ENCODE peak calls at places on chromosomes 1 and 21, in seven cellular contexts. E is transverse colon, U is sigmoid colon, R is prostate gland, X is spleen, W is GM23338, C is stomach. L is an unnamed sample.

GRCh38 chr1:196897158-196897828 is 9.4 kb downstream of the CFHR4 start:
- DNase-seq in U (no peak), C (no peak), W (peak; percentile 74), R (no peak), E (no peak), X (no peak), L (no peak)

GRCh38 chr1:207745285-207745684 is 6.6 kb upstream of the CD46 start:
- DNase-seq in E (no peak), C (no peak), X (no peak), W (no peak), R (no peak), U (no peak), L (no peak)

GRCh38 chr1:10065344-10065685 is 32.6 kb downstream of the UBE4B start:
- DNase-seq in W (peak; percentile 44), R (no peak), E (no peak), X (no peak), U (no peak), C (no peak), L (no peak)

GRCh38 chr1:147076442-147076841 is 95.8 kb downstream of the PRKAB2 start:
- DNase-seq in X (no peak), W (no peak), E (no peak), C (no peak), U (no peak), R (no peak), L (no peak)

GRCh38 chr1:151822404-151822803 is 9.2 kb downstream of the RORC start:
- DNase-seq in R (no peak), E (no peak), C (no peak), X (no peak), U (no peak), W (no peak), L (no peak)

GRCh38 chr1:77282866-77283539 is 1.2 kb downstream of the AK5 start:
- DNase-seq in W (peak; percentile 85), U (no peak), R (no peak), X (peak; percentile 63), C (no peak), E (no peak), L (no peak)

GRCh38 chr1:161298116-161298515 is 11.7 kb downstream of the MPZ start:
- DNase-seq in X (no peak), E (no peak), U (no peak), C (no peak), R (no peak), W (no peak), L (no peak)

GRCh38 chr1:63892632-63893395 is 119.0 kb downstream of the ROR1 start:
- DNase-seq in U (peak; percentile 81), C (no peak), E (peak; percentile 26), X (peak; percentile 80), W (no peak), R (no peak), L (no peak)

GRCh38 chr1:190511554-190511953 is 33.9 kb upstream of the BRINP3 start:
- DNase-seq in U (no peak), C (no peak), R (no peak), W (no peak), X (no peak), E (no peak), L (no peak)

GRCh38 chr1:167447521-167448136 is 70.7 kb downstream of the CD247 start:
- DNase-seq in U (no peak), W (peak; percentile 28), C (peak; percentile 64), R (no peak), E (peak; percentile 64), X (peak; percentile 87), L (no peak)

GRCh38 chr21:45169001-45169400 is 94.6 kb downstream of the ADARB1 start:
- DNase-seq in X (no peak), W (no peak), U (peak; percentile 57), R (no peak), C (no peak), E (no peak), L (no peak)

GRCh38 chr1:117573386-117574040 is 32.3 kb upstream of the TENT5C start:
- DNase-seq in X (no peak), C (no peak), E (peak; percentile 8), R (no peak), U (no peak), W (no peak), L (no peak)

GRCh38 chr1:50959303-50959912 is 659 bp downstream of the FAF1 start:
- DNase-seq in R (peak; percentile 24), W (peak; percentile 49), X (no peak), C (no peak), U (peak; percentile 72), E (peak; percentile 35), L (no peak)

GRCh38 chr1:114235956-114236355 is 82.3 kb upstream of the SYT6 start:
- DNase-seq in E (peak; percentile 40), W (no peak), U (no peak), R (peak; percentile 21), X (no peak), C (no peak), L (peak; percentile 74)

GRCh38 chr1:3352952-3353331 is 101.5 kb upstream of the ARHGEF16 start:
- DNase-seq in E (peak; percentile 64), X (peak; percentile 81), U (peak; percentile 85), C (no peak), W (no peak), R (no peak), L (no peak)

DNA sequence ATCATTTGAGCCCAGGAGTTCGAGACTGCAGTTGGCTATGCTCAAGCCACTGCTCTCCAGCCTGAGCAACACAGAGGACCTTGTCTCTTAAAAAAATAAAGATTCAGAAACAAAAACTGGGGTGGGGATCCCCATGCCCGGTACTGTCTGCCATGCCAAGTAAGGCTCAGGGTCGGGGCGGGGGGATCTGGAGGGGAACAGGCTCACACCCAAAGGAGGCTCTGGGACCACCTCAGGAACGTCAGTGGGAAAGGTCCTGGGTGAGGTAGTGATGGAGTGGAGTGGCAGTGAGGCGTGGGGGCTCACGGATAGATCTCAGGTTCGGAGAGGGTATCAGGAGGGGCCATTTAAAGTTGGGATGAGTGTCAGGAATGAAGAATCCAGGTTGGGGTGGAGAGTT is 765 bp upstream of the S100A4 start:
- DNase-seq in U (no peak), E (no peak), W (no peak), R (no peak), X (peak; percentile 67), C (no peak), L (peak; percentile 94)
- H3K4me1 ChIP-seq in U (peaks cover 79% of the 10 kb centered on the region), E (peaks cover 61% of the 10 kb centered on the region), W (peaks cover 18% of the 10 kb centered on the region), R (no peaks in the 10 kb centered on the region), X (peaks cover 100% of the 10 kb centered on the region), C (peaks cover 73% of the 10 kb centered on the region), L (peaks cover 99% of the 10 kb centered on the region)

GRCh38 chr1:230867903-230868735 is at the start of gene C1orf198:
- DNase-seq in C (peak; percentile 78), W (peak; percentile 72), X (peak; percentile 93), R (peak; percentile 78), U (peak; percentile 82), E (peak; percentile 81), L (no peak)

GRCh38 chr1:230867119-230867902 is 1.0 kb downstream of the C1orf198 start:
- DNase-seq in X (no peak), W (no peak), R (no peak), C (no peak), E (no peak), U (no peak), L (no peak)

GRCh38 chr1:230864441-230864840 is 3.9 kb downstream of the C1orf198 start:
- DNase-seq in W (no peak), U (no peak), E (no peak), R (no peak), C (no peak), X (peak; percentile 20), L (no peak)

GRCh38 chr1:230865062-230865817 is 3.1 kb downstream of the C1orf198 start:
- DNase-seq in C (no peak), E (no peak), W (no peak), U (no peak), R (no peak), X (peak; percentile 37), L (no peak)

DNA sequence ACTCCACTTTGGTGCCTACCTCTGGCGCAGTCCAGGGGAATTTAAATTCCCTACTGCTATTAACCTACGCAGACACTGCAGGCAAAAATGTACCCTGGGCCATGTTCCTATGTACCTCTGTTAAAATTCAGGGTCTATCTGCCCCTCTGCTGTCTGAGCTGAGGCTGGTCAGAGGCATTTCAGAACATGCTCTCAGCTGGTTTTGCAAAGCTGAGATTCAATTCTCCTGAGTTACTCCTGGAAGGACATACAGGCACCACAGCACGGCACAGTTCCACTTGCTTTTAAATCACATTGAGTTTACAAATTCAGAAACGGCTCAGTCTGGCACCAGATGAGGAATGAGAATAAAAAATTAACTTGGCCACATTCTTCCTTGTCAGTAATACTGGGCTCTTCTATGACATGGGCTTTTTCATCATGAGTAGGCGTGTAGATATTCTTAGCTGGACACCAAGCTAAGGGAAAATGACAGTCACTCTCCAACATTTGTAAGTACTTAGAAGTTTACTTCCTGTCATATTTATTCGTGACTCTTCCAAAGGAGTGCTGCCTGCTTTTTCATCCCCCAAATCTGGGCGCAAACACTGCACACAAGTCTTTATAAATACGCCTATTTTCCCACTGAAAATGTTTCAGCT is 2.0 kb downstream of the C1orf198 start:
- DNase-seq in W (no peak), C (no peak), R (no peak), E (no peak), X (no peak), U (no peak), L (no peak)
- TF ChIP-seq POLR2AphosphoS5 in W (no peak), C (no peak), R (no peak), E (no peak), X (no peak), U (peak; percentile 56), L (no peak)

DNA sequence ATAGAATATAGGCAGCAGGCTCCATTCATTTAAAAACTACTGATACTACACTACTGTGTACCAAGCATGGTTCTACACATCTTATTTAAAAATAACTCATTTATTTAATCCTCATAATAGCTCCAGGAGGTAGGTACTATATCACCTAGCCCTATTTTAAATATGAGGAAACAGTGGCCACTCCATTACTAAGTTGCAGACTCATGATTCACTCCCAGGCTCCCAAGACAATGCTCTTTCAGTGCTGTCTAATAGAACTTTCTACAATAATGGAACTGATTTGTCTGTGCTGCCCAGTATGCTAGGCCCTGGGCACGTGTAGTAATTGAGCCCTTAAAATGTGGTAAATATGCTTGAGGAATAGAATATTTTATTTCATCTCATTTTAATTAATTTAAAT is 357.1 kb downstream of the LTN1 start:
- DNase-seq in X (no peak), R (no peak), U (no peak), E (no peak), W (no peak), C (no peak), L (no peak)
- H3K4me1 ChIP-seq in X (no peaks in the 10 kb centered on the region), R (no peaks in the 10 kb centered on the region), U (no peaks in the 10 kb centered on the region), E (no peaks in the 10 kb centered on the region), W (no peaks in the 10 kb centered on the region), C (no peaks in the 10 kb centered on the region), L (peaks cover 35% of the 10 kb centered on the region)

DNA sequence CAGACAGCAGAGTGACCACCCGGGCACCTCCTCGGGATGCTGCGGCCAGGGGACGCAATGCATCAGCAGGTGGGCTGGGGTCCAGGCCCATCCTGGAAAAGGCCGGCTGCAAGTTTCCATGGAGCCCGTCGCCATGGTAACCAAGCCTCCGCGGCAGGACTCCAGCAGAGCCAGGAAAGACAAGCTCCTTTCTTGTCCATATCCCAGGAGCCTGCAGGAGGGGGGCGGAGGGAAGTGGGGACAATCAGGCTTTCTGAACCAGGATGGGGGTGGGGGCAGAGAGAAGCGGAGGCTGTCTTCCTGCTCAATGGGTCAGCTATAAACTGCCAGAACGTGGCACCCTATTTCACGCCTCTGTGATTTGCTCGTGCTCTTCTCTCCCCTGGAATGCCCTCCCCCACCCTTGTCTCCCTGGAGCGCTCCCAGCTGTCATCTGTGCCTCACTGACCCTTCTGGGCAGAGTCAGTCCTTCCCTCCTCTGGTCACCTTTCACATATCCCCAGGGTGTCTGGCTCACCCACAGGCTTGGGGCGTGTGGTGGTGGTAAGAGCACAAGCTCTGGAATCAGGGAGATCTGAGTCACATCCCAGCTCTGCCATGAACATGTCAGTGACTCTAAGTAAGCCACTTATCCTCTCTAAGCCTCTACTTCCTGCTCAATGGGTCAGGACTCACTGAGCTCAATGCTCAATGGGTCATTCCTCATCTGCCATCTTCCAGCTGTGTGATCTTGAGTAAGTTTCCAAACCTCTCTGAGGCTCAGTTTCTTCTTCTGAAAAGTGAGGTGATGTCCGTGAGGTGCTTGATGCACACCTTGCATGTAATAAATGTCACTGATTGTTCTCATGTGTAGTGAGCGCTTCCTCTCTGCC is 58.9 kb upstream of the LAPTM5 start:
- DNase-seq in X (no peak), C (no peak), W (peak; percentile 96), E (peak; percentile 41), R (peak; percentile 17), U (peak; percentile 87), L (no peak)
- TF ChIP-seq POLR2AphosphoS5 in X (no peak), C (peak; percentile 72), W (no peak), E (no peak), R (no peak), U (peak; percentile 18), L (no peak)

L was measured in vagina.